ENCODE peak calls at places on chromosome 13, in eight cellular contexts. N, Y, Q, Z, V, A, I and W are unnamed samples.

GRCh38 chr13:76289558-76289957 is 596.6 kb downstream of the KCTD12 start:
- DNase-seq in N (no peak), Y (no peak), Q (no peak), Z (no peak), V (no peak), A (no peak), I (no peak), W (no peak)

GRCh38 chr13:49441846-49442245 is 2.0 kb downstream of the CAB39L start:
- DNase-seq in N (no peak), Y (no peak), Q (no peak), Z (no peak), V (no peak), A (no peak), I (no peak), W (no peak)

GRCh38 chr13:76853481-76853880 is 32.7 kb downstream of the KCTD12 start:
- DNase-seq in N (no peak), Y (no peak), Q (no peak), Z (no peak), V (no peak), A (no peak), I (no peak), W (no peak)

GRCh38 chr13:69565334-69565733 is 542.3 kb upstream of the ATXN8OS start:
- DNase-seq in N (no peak), Y (no peak), Q (peak), Z (no peak), V (no peak), A (no peak), I (peak), W (peak)

GRCh38 chr13:77184455-77184854 is 142.4 kb downstream of the MYCBP2 start:
- DNase-seq in N (no peak), Y (no peak), Q (no peak), Z (no peak), V (no peak), A (peak), I (no peak), W (peak)

GRCh38 chr13:114110091-114110829 is 22.2 kb downstream of the RASA3 start:
- DNase-seq in N (no peak), Y (peak), Q (no peak), Z (peak), V (peak), A (peak), I (peak), W (peak)

GRCh38 chr13:42066542-42066941 is 18.1 kb downstream of the DGKH start:
- DNase-seq in N (peak), Y (no peak), Q (no peak), Z (no peak), V (no peak), A (no peak), I (no peak), W (no peak)

GRCh38 chr13:111116830-111117229 is 1.7 kb downstream of the ARHGEF7 start:
- DNase-seq in N (peak), Y (no peak), Q (no peak), Z (no peak), V (no peak), A (no peak), I (no peak), W (no peak)

GRCh38 chr13:42048625-42049453 is at the start of gene DGKH:
- DNase-seq in N (no peak), Y (peak), Q (peak), Z (peak), V (peak), A (no peak), I (peak), W (peak)

GRCh38 chr13:38900188-38900587 is 90.4 kb downstream of the STOML3 start:
- DNase-seq in N (no peak), Y (no peak), Q (no peak), Z (no peak), V (no peak), A (no peak), I (no peak), W (no peak)

GRCh38 chr13:45473627-45474026 is 8.9 kb downstream of the COG3 start:
- DNase-seq in N (no peak), Y (no peak), Q (no peak), Z (no peak), V (no peak), A (no peak), I (no peak), W (no peak)

GRCh38 chr13:25170554-25171107 is 1.5 kb downstream of the AMER2 start:
- DNase-seq in N (no peak), Y (no peak), Q (no peak), Z (no peak), V (peak), A (no peak), I (no peak), W (peak)

GRCh38 chr13:59754411-59754810 is 409.3 kb downstream of the DIAPH3 start:
- DNase-seq in N (no peak), Y (no peak), Q (no peak), Z (no peak), V (no peak), A (no peak), I (no peak), W (no peak)

GRCh38 chr13:112779856-112780604 is 90.2 kb downstream of the ATP11A start:
- DNase-seq in N (no peak), Y (no peak), Q (no peak), Z (no peak), V (no peak), A (no peak), I (no peak), W (peak)

GRCh38 chr13:114118763-114119123 is 13.7 kb downstream of the RASA3 start:
- DNase-seq in N (no peak), Y (peak), Q (no peak), Z (no peak), V (peak), A (no peak), I (no peak), W (no peak)

GRCh38 chr13:80109313-80109712 is 231.6 kb downstream of the SPRY2 start:
- DNase-seq in N (no peak), Y (no peak), Q (no peak), Z (no peak), V (no peak), A (no peak), I (no peak), W (no peak)

GRCh38 chr13:114100446-114101320 is 31.7 kb downstream of the RASA3 start:
- DNase-seq in N (no peak), Y (peak), Q (no peak), Z (peak), V (peak), A (peak), I (peak), W (peak)

GRCh38 chr13:98297043-98297442 is 120.0 kb upstream of the RNF113B start:
- DNase-seq in N (no peak), Y (no peak), Q (no peak), Z (no peak), V (no peak), A (no peak), I (no peak), W (no peak)

GRCh38 chr13:104011505-104012270 is 945.5 kb upstream of the SLC10A2 start:
- DNase-seq in N (no peak), Y (peak), Q (no peak), Z (no peak), V (no peak), A (no peak), I (no peak), W (no peak)

GRCh38 chr13:102198418-102199322 is 203.2 kb downstream of the FGF14 start:
- DNase-seq in N (no peak), Y (no peak), Q (no peak), Z (no peak), V (no peak), A (no peak), I (no peak), W (no peak)

GRCh38 chr13:114009590-114010400 is 35.9 kb upstream of the C13orf46 start:
- DNase-seq in N (no peak), Y (peak), Q (no peak), Z (no peak), V (peak), A (no peak), I (no peak), W (no peak)

GRCh38 chr13:96816261-96816660 is 178.0 kb downstream of the OXGR1 start:
- DNase-seq in N (no peak), Y (no peak), Q (no peak), Z (no peak), V (no peak), A (no peak), I (no peak), W (no peak)

GRCh38 chr13:29908917-29909755 is 58.7 kb upstream of the UBL3 start:
- DNase-seq in N (no peak), Y (no peak), Q (no peak), Z (no peak), V (no peak), A (no peak), I (no peak), W (no peak)

DNA sequence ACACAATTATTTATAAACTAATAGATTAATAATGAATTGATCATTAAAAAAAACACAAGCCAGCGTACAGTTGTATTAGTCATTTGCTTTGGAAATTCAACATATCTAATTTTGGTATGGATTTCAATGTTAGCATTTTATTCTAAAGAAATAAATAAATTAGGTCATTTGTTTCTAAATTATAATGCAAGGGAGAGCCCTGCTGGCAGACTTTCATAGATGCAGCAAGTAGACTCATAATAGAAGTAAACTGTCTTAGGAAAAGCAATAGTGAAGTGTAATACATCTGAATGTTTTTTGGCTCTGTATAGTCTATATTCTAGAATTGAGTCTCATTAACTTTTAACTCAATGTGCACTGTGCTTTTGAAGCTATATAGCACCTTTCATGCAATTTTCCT is 982.4 kb upstream of the MIR17HG start:
- DNase-seq in N (no peak), Y (no peak), Q (no peak), Z (no peak), V (no peak), A (no peak), I (no peak), W (no peak)
- TF ChIP-seq CTCF in N (peak), Y (peak), Q (no peak), Z (no peak), V (no peak), A (no peak), I (no peak), W (no peak)

GRCh38 chr13:91232716-91233115 is 114.8 kb upstream of the MIR17HG start:
- DNase-seq in N (no peak), Y (no peak), Q (no peak), Z (no peak), V (no peak), A (no peak), I (no peak), W (no peak)

GRCh38 chr13:91228940-91229339 is 118.5 kb upstream of the MIR17HG start:
- DNase-seq in N (no peak), Y (no peak), Q (no peak), Z (no peak), V (no peak), A (no peak), I (no peak), W (no peak)

DNA sequence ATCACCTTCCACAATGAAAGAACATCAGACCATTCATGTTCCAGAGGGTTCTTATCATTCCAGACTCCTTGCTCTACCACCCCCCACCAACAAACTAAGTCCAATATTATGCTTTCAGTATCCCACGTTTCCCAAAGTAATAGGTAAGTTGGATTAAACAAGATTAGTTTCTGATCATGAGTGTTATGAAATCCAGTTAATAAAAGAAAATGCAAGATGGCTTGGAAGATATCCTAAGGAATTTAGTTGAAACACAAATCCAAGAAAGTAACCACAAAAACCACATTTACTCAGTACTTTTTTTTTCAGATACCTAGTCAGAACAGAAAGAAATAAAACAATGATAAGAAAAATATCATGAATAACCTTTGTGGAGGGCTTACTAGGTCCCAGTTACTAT is 119.4 kb upstream of the MIR17HG start:
- DNase-seq in N (no peak), Y (no peak), Q (no peak), Z (no peak), V (no peak), A (no peak), I (no peak), W (no peak)
- TF ChIP-seq CTCF in N (no peak), Y (no peak), Q (no peak), Z (no peak), V (no peak), A (no peak), I (no peak), W (no peak)

DNA sequence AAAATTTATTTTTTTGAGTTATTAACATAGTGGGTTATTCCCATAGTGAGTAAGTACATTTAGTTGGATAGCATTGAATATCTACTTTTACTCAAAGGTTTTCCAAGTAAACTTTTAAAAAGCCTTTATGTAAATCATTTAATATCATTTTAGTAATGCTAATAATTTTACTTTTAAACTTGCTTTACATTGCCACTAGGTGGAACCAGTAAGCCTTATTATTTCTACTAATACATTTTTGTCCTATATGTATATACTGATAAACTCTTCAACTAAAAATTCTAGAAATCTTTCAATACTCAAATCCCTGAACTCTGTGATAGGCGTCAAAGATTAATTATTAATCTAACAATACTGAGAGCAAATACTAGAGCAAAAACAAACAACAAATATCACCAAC is 1709.2 kb upstream of the PCDH20 start:
- DNase-seq in N (no peak), Y (no peak), Q (no peak), Z (no peak), V (no peak), A (no peak), I (no peak), W (no peak)
- TF ChIP-seq CTCF in N (peak), Y (peak), Q (no peak), Z (peak), V (no peak), A (no peak), I (no peak), W (no peak)

DNA sequence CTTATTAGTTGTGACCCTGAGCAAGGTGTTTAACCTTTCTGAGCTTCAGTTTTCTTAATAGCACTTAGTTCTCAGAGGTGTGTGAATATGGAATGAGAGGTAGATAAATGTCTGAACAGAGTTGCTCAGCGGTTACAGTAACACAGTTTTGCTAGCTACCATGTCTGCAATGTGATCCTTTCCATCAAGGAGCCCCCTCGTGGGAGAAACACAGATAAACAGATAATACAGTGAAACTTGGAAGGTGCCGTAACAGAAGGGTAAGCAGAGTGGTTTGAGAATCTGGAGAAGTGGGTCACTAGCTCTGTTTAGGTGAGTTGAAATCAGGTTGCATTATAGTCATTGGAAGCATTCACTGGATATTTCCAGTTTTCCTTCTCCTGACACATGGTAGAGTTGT is 38.9 kb downstream of the IRS2 start:
- DNase-seq in N (no peak), Y (no peak), Q (no peak), Z (no peak), V (no peak), A (no peak), I (no peak), W (no peak)
- TF ChIP-seq CTCF in N (peak), Y (no peak), Q (no peak), Z (no peak), V (no peak), A (no peak), I (no peak), W (no peak)

GRCh38 chr13:31050486-31051400 is 111.0 kb downstream of the HSPH1 start:
- DNase-seq in N (no peak), Y (no peak), Q (no peak), Z (no peak), V (no peak), A (no peak), I (no peak), W (no peak)
- TF ChIP-seq CTCF in N (peak), Y (peak), Q (no peak), Z (no peak), V (no peak), A (no peak), I (no peak), W (no peak)

GRCh38 chr13:65642301-65642700 is 1587.8 kb downstream of the PCDH9 start:
- DNase-seq in N (no peak), Y (no peak), Q (no peak), Z (no peak), V (no peak), A (no peak), I (no peak), W (no peak)

DNA sequence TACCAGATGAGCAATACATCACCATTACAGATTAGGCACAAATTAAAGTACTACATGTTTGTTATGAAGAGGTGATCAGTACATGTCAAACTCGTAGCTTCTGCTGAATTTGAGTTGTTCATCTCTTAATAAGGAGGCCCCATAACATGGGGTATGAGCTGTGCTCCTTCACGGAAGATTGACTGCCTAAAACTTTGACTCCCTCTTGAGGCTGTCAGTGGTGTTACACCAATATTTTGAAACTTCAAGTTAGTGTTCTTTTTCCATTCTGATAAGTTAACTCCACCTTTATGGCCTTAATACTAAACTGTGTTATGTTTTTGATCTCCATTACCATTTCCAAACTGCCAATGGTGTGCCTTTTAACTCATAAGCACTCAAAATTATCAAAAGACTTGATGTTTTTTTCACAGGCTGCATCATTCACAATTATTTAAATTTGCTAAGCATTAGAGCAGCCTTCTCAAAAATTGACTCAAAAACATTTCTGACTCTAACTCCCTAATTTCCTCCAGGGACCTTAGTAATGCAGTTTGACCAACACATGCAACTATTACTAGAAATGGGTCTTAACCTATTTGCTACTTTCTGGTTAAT is 1591.5 kb downstream of the PCDH9 start:
- DNase-seq in N (peak), Y (no peak), Q (no peak), Z (no peak), V (no peak), A (no peak), I (no peak), W (peak)
- TF ChIP-seq CTCF in N (peak), Y (peak), Q (peak), Z (peak), V (no peak), A (peak), I (peak), W (peak)

GRCh38 chr13:107586216-107586615 is 629.1 kb downstream of the LIG4 start:
- DNase-seq in N (peak), Y (no peak), Q (no peak), Z (no peak), V (no peak), A (no peak), I (no peak), W (no peak)

GRCh38 chr13:107587681-107588080 is 627.7 kb downstream of the LIG4 start:
- DNase-seq in N (no peak), Y (no peak), Q (no peak), Z (no peak), V (no peak), A (no peak), I (no peak), W (no peak)

GRCh38 chr13:107582171-107582570 is 633.2 kb downstream of the LIG4 start:
- DNase-seq in N (no peak), Y (no peak), Q (no peak), Z (no peak), V (no peak), A (no peak), I (no peak), W (no peak)

GRCh38 chr13:107581009-107581408 is 634.3 kb downstream of the LIG4 start:
- DNase-seq in N (no peak), Y (no peak), Q (no peak), Z (no peak), V (no peak), A (no peak), I (no peak), W (no peak)

GRCh38 chr13:107585466-107585865 is 629.9 kb downstream of the LIG4 start:
- DNase-seq in N (no peak), Y (no peak), Q (no peak), Z (no peak), V (no peak), A (no peak), I (no peak), W (no peak)
- TF ChIP-seq CTCF in N (no peak), Y (no peak), Q (no peak), Z (no peak), V (no peak), A (no peak), I (no peak), W (no peak)

DNA sequence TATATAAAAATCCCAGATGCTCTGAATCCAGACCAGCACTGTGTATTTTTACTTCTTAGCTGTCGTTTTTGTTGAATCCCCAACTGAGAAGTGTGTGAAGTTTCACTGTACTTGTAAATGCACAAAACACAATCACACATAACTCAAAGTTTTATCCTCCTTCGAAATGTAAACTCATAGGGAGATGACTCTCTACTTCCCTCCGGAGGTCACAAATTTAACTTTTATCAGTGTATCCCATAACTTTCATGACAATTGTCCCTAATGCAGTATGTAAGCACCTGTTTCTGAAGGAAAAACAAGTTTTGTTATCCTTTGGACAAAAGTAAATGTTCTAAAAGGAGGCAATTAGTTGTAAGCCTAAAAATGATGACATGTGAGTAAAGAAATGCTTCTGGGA is 665.0 kb upstream of the SLITRK6 start:
- DNase-seq in N (no peak), Y (no peak), Q (no peak), Z (no peak), V (no peak), A (no peak), I (no peak), W (no peak)
- TF ChIP-seq CTCF in N (no peak), Y (no peak), Q (no peak), Z (no peak), V (no peak), A (no peak), I (no peak), W (no peak)

DNA sequence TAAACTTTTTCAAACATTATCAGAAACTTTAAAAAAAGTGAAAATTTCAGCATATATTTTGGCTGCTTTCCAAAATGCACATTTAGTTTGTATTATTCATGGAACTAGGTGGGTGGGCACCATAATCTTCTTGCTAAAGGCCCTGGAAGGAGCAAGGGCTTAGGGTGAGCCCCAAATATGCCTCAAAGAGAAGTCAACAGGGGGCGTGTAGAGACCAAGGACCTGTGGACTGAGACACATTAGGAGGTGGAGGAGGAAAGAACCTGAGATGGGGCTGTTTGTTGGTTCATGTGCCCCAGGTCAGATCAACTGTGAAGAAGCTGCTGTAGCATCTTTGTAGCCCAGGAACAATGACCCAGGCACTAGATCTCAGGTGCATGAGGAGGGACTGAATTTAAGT is 79.6 kb upstream of the OLFM4 start:
- DNase-seq in N (no peak), Y (no peak), Q (no peak), Z (no peak), V (no peak), A (no peak), I (no peak), W (no peak)
- TF ChIP-seq CTCF in N (no peak), Y (no peak), Q (no peak), Z (no peak), V (no peak), A (no peak), I (no peak), W (no peak)